ENCODE peak calls at places on chromosomes 16 and 17, in four cellular contexts. N, O, E and U are unnamed samples.

GRCh38 chr16:49601541-49601940 is 227.9 kb downstream of the C16orf78 start:
- DNase-seq in O (no peak), N (no peak), E (no peak), U (peak; percentile 40)

GRCh38 chr16:4159726-4160125 is 43.5 kb upstream of the ADCY9 start:
- DNase-seq in N (no peak), O (no peak), E (no peak), U (no peak)

GRCh38 chr17:68381076-68381900 is 76.0 kb downstream of the WIPI1 start:
- DNase-seq in O (no peak), E (no peak), N (no peak), U (no peak)

GRCh38 chr17:15944720-15945492 is at the start of gene ADORA2B:
- DNase-seq in O (peak; percentile 58), N (peak; percentile 76), E (no peak), U (peak; percentile 62)

GRCh38 chr17:14427914-14428639 is 127.2 kb downstream of the HS3ST3B1 start:
- DNase-seq in E (no peak), N (no peak), O (no peak), U (no peak)

GRCh38 chr16:86824751-86825310 is 246.5 kb downstream of the FOXL1 start:
- DNase-seq in E (no peak), O (no peak), N (peak; percentile 35), U (no peak)

GRCh38 chr16:10957771-10958486 is 13.6 kb downstream of the CLEC16A start:
- DNase-seq in N (no peak), E (no peak), O (no peak), U (no peak)

GRCh38 chr16:19911747-19912146 is 27.1 kb upstream of the GPRC5B start:
- DNase-seq in N (no peak), O (no peak), E (no peak), U (no peak)

GRCh38 chr16:24988593-24989338 is 26.4 kb downstream of the ARHGAP17 start:
- DNase-seq in N (no peak), O (peak; percentile 12), E (no peak), U (peak; percentile 67)